ENCODE peak calls at places on chromosome 21, in six cellular contexts. C is BJ, P is omental fat pad, S is endothelial cell, Y is NB4, A is RWPE1. H is an unnamed sample.

GRCh38 chr21:40166291-40166843 is 299.1 kb downstream of the PCP4 start:
- DNase-seq in A (no peak), Y (no peak), S (no peak), P (no peak), C (no peak), H (no peak)

GRCh38 chr21:22575165-22575584 is 1577.0 kb downstream of the NCAM2 start:
- DNase-seq in C (no peak), S (peak; percentile 28), P (no peak), Y (peak; percentile 50), A (peak; percentile 14), H (peak; percentile 49)

GRCh38 chr21:31801551-31802234 is 69.8 kb upstream of the SCAF4 start:
- DNase-seq in A (no peak), P (no peak), C (no peak), S (no peak), Y (no peak), H (no peak)

GRCh38 chr21:41086551-41086950 is 81.4 kb upstream of the BACE2 start:
- DNase-seq in A (no peak), C (no peak), Y (no peak), P (no peak), S (no peak), H (no peak)

GRCh38 chr21:42079939-42080787 is 9.0 kb downstream of the UMODL1 start:
- DNase-seq in Y (peak; percentile 79), P (no peak), A (no peak), C (no peak), S (no peak), H (no peak)

GRCh38 chr21:32484706-32485380 is 72.3 kb downstream of the EVA1C start:
- DNase-seq in S (no peak), Y (no peak), P (no peak), A (no peak), C (no peak), H (no peak)

GRCh38 chr21:38273745-38274544 is 17.2 kb downstream of the KCNJ15 start:
- DNase-seq in C (no peak), Y (peak; percentile 20), P (no peak), A (no peak), S (no peak), H (no peak)

GRCh38 chr21:27047331-27048314 is 80.7 kb upstream of the ADAMTS5 start:
- DNase-seq in Y (no peak), S (no peak), A (no peak), C (no peak), P (no peak), H (no peak)

GRCh38 chr21:26964379-26964778 is 2.5 kb downstream of the ADAMTS5 start:
- DNase-seq in Y (no peak), P (no peak), A (no peak), S (no peak), C (no peak), H (no peak)

GRCh38 chr21:37165606-37166005 is 92.6 kb downstream of the TTC3 start:
- DNase-seq in Y (peak; percentile 42), P (no peak), A (no peak), C (no peak), S (no peak), H (no peak)

GRCh38 chr21:26011292-26011940 is 159.2 kb downstream of the APP start:
- DNase-seq in A (no peak), Y (peak; percentile 8), C (no peak), P (no peak), S (no peak), H (no peak)

DNA sequence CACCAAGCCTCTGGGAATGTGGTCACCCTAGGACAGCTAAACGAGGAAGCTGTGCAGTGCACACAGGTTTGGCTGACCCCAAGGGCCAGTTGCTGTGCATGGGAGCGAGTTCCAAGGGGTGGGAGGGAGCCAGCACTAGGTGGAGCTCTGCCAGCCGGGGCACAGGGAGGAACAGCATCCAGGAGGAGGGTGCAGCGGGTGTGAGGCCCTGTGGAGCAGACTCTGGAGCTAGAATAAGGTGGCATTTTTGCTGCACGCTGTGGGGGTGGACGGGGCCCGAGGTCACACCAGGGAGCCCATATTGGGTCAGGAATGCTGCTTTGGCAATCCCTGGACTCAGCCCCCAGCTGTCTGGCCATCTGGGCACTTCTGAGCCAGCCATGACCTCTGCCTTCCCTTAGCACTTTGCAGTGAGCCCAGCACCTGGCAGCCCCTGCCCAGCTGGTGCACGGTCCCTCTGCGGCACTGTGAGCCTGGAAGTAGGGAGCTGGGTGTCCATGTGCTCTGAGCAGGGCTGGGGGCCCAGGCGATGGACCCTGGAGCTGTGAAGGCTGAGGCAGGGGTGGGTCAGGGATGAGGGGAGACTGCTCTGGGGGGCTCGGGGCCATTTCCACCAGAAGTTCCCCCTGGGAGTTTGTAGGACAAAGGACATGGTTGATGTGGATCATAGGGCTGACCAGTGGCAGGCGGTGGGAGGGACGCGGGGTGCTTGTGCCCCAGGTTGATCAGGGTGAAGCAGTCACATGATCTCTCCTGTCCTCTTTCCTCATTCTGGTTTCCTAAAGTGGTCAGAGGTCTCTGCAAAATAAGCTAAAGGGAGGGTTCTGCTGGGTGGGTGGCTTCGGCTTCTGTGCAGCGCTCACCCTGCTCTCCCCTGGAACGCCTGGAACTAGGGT is 8.9 kb downstream of the PDXK start:
- DNase-seq in Y (peak; percentile 83), S (no peak), C (no peak), P (no peak), A (no peak), H (no peak)
- TF ChIP-seq CTCF in Y (peak; percentile 35), S (no peak), C (no peak), P (no peak), A (no peak), H (peak; percentile 14)

GRCh38 chr21:34072145-34073031 is 990 bp upstream of the MRPS6 start:
- DNase-seq in Y (no peak), S (no peak), P (no peak), A (no peak), C (no peak), H (no peak)
- TF ChIP-seq CTCF in Y (no peak), S (no peak), P (no peak), A (no peak), C (no peak), H (no peak)

GRCh38 chr21:28521932-28522826 is 470.5 kb downstream of the LTN1 start:
- DNase-seq in A (no peak), Y (peak; percentile 8), C (no peak), S (peak; percentile 22), P (no peak), H (peak; percentile 67)
- TF ChIP-seq CTCF in A (no peak), Y (no peak), C (peak; percentile 76), S (no peak), P (no peak), H (peak; percentile 82)

DNA sequence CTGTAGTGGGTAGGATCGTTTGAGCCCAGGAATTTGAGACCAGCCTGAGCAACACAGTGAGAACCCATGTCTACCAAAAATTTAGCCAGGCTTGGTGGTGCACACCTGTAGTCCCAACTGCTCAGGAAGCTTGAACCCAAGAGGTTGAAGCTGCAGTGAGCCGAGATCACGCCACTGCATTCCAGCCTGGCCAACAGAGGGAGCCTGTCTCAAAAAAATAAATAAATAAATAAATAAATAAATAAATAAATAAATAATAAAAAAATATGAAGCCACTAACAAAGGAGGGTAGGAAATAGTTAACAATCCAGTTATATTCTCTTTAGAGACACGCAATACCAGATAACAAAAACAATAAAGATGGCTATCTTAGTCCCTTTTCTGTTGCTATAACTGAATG is 11.9 kb upstream of the CBR3 start:
- DNase-seq in C (no peak), P (no peak), Y (no peak), A (no peak), S (no peak), H (no peak)
- TF ChIP-seq CTCF in C (peak; percentile 40), P (no peak), Y (peak; percentile 15), A (peak; percentile 23), S (no peak), H (peak; percentile 50)

GRCh38 chr21:15063821-15064575 is 802 bp downstream of the NRIP1 start:
- DNase-seq in C (no peak), A (peak; percentile 38), Y (no peak), S (peak; percentile 59), P (no peak), H (peak; percentile 62)

GRCh38 chr21:15061747-15062146 is 3.1 kb downstream of the NRIP1 start:
- DNase-seq in C (no peak), Y (no peak), P (no peak), A (no peak), S (no peak), H (no peak)

GRCh38 chr21:15063081-15063820 is 1.5 kb downstream of the NRIP1 start:
- DNase-seq in P (no peak), C (no peak), A (peak; percentile 33), Y (no peak), S (no peak), H (peak; percentile 14)

GRCh38 chr21:15061284-15061683 is 3.5 kb downstream of the NRIP1 start:
- DNase-seq in Y (no peak), C (no peak), A (no peak), S (no peak), P (no peak), H (no peak)

GRCh38 chr21:15062566-15062965 is 2.2 kb downstream of the NRIP1 start:
- DNase-seq in S (no peak), P (no peak), C (no peak), A (peak; percentile 4), Y (no peak), H (no peak)
- TF ChIP-seq CTCF in S (no peak), P (no peak), C (no peak), A (peak; percentile 26), Y (no peak), H (peak; percentile 32)

GRCh38 chr21:45542242-45542666 is at the start of gene SLC19A1:
- DNase-seq in P (peak; percentile 23), C (no peak), S (peak; percentile 78), A (peak; percentile 87), Y (peak; percentile 77), H (peak; percentile 85)
- TF ChIP-seq CTCF in P (no peak), C (peak; percentile 10), S (no peak), A (no peak), Y (no peak), H (no peak)